ENCODE peak calls at places on chromosomes 2 and 18, in nine cellular contexts. Z is stomach, V is dorsolateral prefrontal cortex, X is pancreas, J is cardiac muscle cell, K is esophagus squamous epithelium, B is brain microvascular endothelial cell, E is ascending aorta, M is body of pancreas. C is an unnamed sample.

GRCh38 chr2:36389081-36389480 is 33.5 kb downstream of the CRIM1 start:
- DNase-seq in J (peak), K (no peak), M (no peak), B (peak), Z (no peak), V (no peak), E (no peak), X (no peak), C (peak)

GRCh38 chr2:218479595-218479994 is 60.7 kb downstream of the VIL1 start:
- DNase-seq in B (no peak), E (no peak), J (no peak), Z (no peak), X (no peak), V (no peak), K (no peak), M (no peak), C (no peak)

GRCh38 chr2:38164881-38165280 is 88.9 kb upstream of the CYP1B1 start:
- DNase-seq in X (no peak), M (no peak), B (no peak), Z (no peak), J (no peak), K (no peak), E (no peak), V (no peak), C (no peak)

GRCh38 chr2:219010162-219010756 is 17.0 kb upstream of the CRYBA2 start:
- DNase-seq in M (peak), V (no peak), B (no peak), K (no peak), J (peak), E (no peak), X (peak), Z (no peak), C (no peak)

GRCh38 chr2:221485500-221485870 is 86.6 kb downstream of the EPHA4 start:
- DNase-seq in M (no peak), E (no peak), J (no peak), X (no peak), V (no peak), Z (no peak), K (no peak), B (no peak), C (peak)

GRCh38 chr2:149561309-149561926 is 26.2 kb downstream of the MMADHC start:
- DNase-seq in Z (no peak), V (no peak), B (peak), E (no peak), X (no peak), J (peak), M (no peak), K (no peak), C (peak)

GRCh38 chr2:160353166-160353565 is 140.4 kb downstream of the RBMS1 start:
- DNase-seq in V (no peak), X (no peak), M (no peak), J (no peak), B (no peak), E (no peak), Z (no peak), K (no peak), C (no peak)

GRCh38 chr2:44772670-44773378 is 168.7 kb upstream of the SIX3 start:
- DNase-seq in E (no peak), M (no peak), B (no peak), K (no peak), X (no peak), Z (no peak), V (no peak), J (no peak), C (no peak)

GRCh38 chr2:60603533-60604190 is 50.2 kb upstream of the BCL11A start:
- DNase-seq in K (no peak), M (no peak), B (no peak), J (no peak), X (no peak), V (no peak), E (no peak), Z (no peak), C (no peak)

GRCh38 chr18:13558790-13559189 is 167.6 kb downstream of the FAM210A start:
- DNase-seq in M (no peak), X (no peak), Z (no peak), K (no peak), E (no peak), B (no peak), J (no peak), V (no peak), C (no peak)

GRCh38 chr2:71892896-71893295 is 254.8 kb downstream of the CYP26B1 start:
- DNase-seq in E (no peak), J (no peak), Z (no peak), X (no peak), M (no peak), K (no peak), V (no peak), B (no peak), C (no peak)

GRCh38 chr2:235048549-235048948 is 96.7 kb downstream of the SH3BP4 start:
- DNase-seq in X (peak), B (no peak), M (peak), V (no peak), K (no peak), Z (peak), J (no peak), E (no peak), C (no peak)

GRCh38 chr2:46835520-46835919 is 80.1 kb downstream of the MCFD2 start:
- DNase-seq in J (no peak), B (no peak), E (no peak), V (no peak), Z (no peak), M (no peak), K (no peak), X (no peak), C (no peak)

GRCh38 chr2:88190808-88191721 is 20.9 kb downstream of the THNSL2 start:
- DNase-seq in M (peak), V (no peak), E (no peak), J (peak), K (no peak), X (no peak), Z (no peak), B (no peak), C (peak)

GRCh38 chr2:159046966-159047365 is 78.5 kb downstream of the TANC1 start:
- DNase-seq in X (no peak), Z (no peak), M (no peak), B (peak), K (no peak), V (no peak), J (no peak), E (no peak), C (peak)

GRCh38 chr2:124836415-124836814 is 811.3 kb downstream of the CNTNAP5 start:
- DNase-seq in Z (no peak), X (no peak), V (no peak), M (no peak), E (no peak), B (no peak), K (no peak), J (no peak), C (no peak)

GRCh38 chr2:42404666-42405065 is 43.6 kb upstream of the COX7A2L start:
- DNase-seq in B (no peak), V (no peak), X (no peak), M (no peak), Z (no peak), E (no peak), K (no peak), J (no peak), C (no peak)

GRCh38 chr2:109475531-109476210 is 138.1 kb downstream of the SEPTIN10 start:
- DNase-seq in M (no peak), B (no peak), J (no peak), V (no peak), Z (no peak), X (no peak), E (no peak), K (no peak), C (peak)

GRCh38 chr2:43484323-43484930 is 111.4 kb downstream of the THADA start:
- DNase-seq in K (no peak), B (peak), X (no peak), Z (no peak), M (no peak), E (no peak), J (peak), V (no peak), C (peak)

GRCh38 chr18:73688851-73689659 is 458.6 kb downstream of the FBXO15 start:
- DNase-seq in E (no peak), B (peak), K (no peak), V (no peak), M (no peak), J (peak), X (no peak), Z (no peak), C (peak)

GRCh38 chr18:59101830-59102414 is 37.8 kb upstream of the SEC11C start:
- DNase-seq in J (no peak), Z (no peak), V (no peak), X (no peak), M (no peak), B (no peak), K (no peak), E (no peak), C (no peak)

GRCh38 chr2:10706033-10706432 is 15.4 kb upstream of the ATP6V1C2 start:
- DNase-seq in X (no peak), E (no peak), J (no peak), V (no peak), M (no peak), B (no peak), Z (no peak), K (no peak), C (no peak)

GRCh38 chr2:101089942-101090799 is 61.0 kb downstream of the TBC1D8 start:
- DNase-seq in X (no peak), Z (no peak), B (no peak), E (no peak), V (no peak), K (no peak), M (no peak), J (no peak), C (no peak)

GRCh38 chr18:39620551-39621168 is 2055.1 kb upstream of the CELF4 start:
- DNase-seq in K (no peak), V (no peak), J (no peak), Z (no peak), E (no peak), B (no peak), M (no peak), X (no peak), C (no peak)

GRCh38 chr2:134727385-134727784 is 8.6 kb upstream of the TMEM163 start:
- DNase-seq in Z (no peak), J (no peak), B (peak), M (peak), E (no peak), V (no peak), K (no peak), X (no peak), C (no peak)

GRCh38 chr2:20578895-20579825 is 71.7 kb downstream of the HS1BP3 start:
- DNase-seq in B (peak), K (no peak), Z (peak), E (peak), X (no peak), J (peak), M (peak), V (peak), C (peak)

GRCh38 chr2:208595386-208596275 is 189.0 kb downstream of the PTH2R start:
- DNase-seq in X (no peak), Z (no peak), M (no peak), K (no peak), J (no peak), E (no peak), B (no peak), V (no peak), C (no peak)

GRCh38 chr2:178700922-178701342 is 106.3 kb downstream of the TTN start:
- DNase-seq in M (no peak), K (no peak), E (no peak), J (peak), Z (no peak), V (no peak), X (no peak), B (no peak), C (peak)

GRCh38 chr2:39523308-39524044 is 86.4 kb upstream of the MAP4K3 start:
- DNase-seq in B (peak), X (no peak), M (no peak), Z (no peak), J (no peak), E (no peak), V (no peak), K (no peak), C (peak)

GRCh38 chr2:172834881-172835280 is 99.2 kb downstream of the RAPGEF4 start:
- DNase-seq in Z (no peak), E (no peak), X (no peak), M (no peak), V (no peak), J (peak), B (no peak), K (no peak), C (no peak)

GRCh38 chr2:195356026-195356425 is 301.0 kb upstream of the SLC39A10 start:
- DNase-seq in Z (no peak), K (no peak), X (no peak), V (no peak), J (no peak), B (no peak), E (no peak), M (no peak), C (no peak)

GRCh38 chr2:3320910-3321605 is 56.6 kb downstream of the EIPR1 start:
- DNase-seq in X (no peak), E (no peak), B (no peak), K (no peak), J (no peak), Z (no peak), M (no peak), V (no peak), C (no peak)

GRCh38 chr2:211331736-211332135 is 775.3 kb downstream of the CPS1 start:
- DNase-seq in M (no peak), X (no peak), V (no peak), E (no peak), Z (no peak), J (no peak), K (no peak), B (no peak), C (no peak)

GRCh38 chr2:3728104-3729054 is 25.0 kb downstream of the DCDC2C start:
- DNase-seq in E (no peak), Z (no peak), V (no peak), M (no peak), J (peak), B (peak), K (no peak), X (no peak), C (peak)

GRCh38 chr2:47068966-47069627 is 86.0 kb downstream of the STPG4 start:
- DNase-seq in E (no peak), V (no peak), B (no peak), Z (no peak), X (peak), M (no peak), K (no peak), J (no peak), C (no peak)

GRCh38 chr2:85668009-85668856 is at the start of gene SFTPB:
- DNase-seq in E (no peak), K (no peak), Z (no peak), B (no peak), J (no peak), X (no peak), M (no peak), V (no peak), C (peak)

GRCh38 chr18:12989397-12990127 is 1.6 kb upstream of the CEP192 start:
- DNase-seq in K (no peak), B (no peak), J (no peak), X (no peak), V (no peak), Z (no peak), E (no peak), M (no peak), C (no peak)

GRCh38 chr2:152710713-152711112 is 6.5 kb downstream of the PRPF40A start:
- DNase-seq in M (no peak), K (no peak), X (no peak), J (no peak), Z (no peak), B (no peak), V (no peak), E (no peak), C (peak)

GRCh38 chr2:31694444-31694843 is 113.7 kb upstream of the SRD5A2 start:
- DNase-seq in X (no peak), M (no peak), V (no peak), Z (no peak), E (no peak), J (no peak), K (no peak), B (no peak), C (no peak)

DNA sequence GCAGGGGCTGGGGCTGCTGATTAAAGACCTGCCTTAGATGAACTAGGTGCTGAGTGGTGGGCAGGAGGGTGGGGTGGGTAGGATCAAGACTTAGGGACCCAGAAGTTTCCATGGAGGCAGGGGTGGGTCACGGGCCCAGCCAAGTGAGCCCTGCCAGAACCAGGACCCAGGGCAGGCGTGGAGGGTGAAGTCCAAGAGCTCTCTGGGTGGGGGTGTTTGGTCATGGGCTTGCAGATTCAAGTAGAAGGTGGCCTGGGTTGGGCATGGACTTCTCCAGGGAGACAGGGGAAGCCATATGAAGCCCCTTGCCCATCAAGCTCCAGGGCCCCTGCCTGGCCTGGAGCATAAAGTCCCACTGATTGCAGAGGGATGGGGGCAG is 168.8 kb downstream of the SMAD7 start:
- DNase-seq in E (no peak), X (peak), J (no peak), Z (no peak), V (no peak), B (no peak), K (no peak), M (no peak), C (no peak)
- H3K4me3 ChIP-seq in E (peak), X (no peak), J (no peak), Z (no peak), V (peak), B (no peak), K (no peak), M (no peak), C (no peak)

GRCh38 chr18:57922885-57923284 is 119.8 kb upstream of the ATP8B1 start:
- DNase-seq in B (no peak), K (no peak), M (no peak), J (no peak), Z (no peak), X (no peak), V (no peak), E (no peak), C (no peak)

GRCh38 chr18:57923606-57924005 is 120.4 kb upstream of the NEDD4L start:
- DNase-seq in Z (no peak), X (no peak), B (no peak), E (no peak), M (no peak), J (no peak), V (no peak), K (no peak), C (no peak)

GRCh38 chr18:57918601-57919000 is 115.5 kb upstream of the ATP8B1 start:
- DNase-seq in V (no peak), X (no peak), B (no peak), M (no peak), E (no peak), Z (no peak), K (no peak), J (no peak), C (no peak)

GRCh38 chr18:57925706-57926105 is 118.3 kb upstream of the NEDD4L start:
- DNase-seq in Z (no peak), J (no peak), X (no peak), B (no peak), K (no peak), M (no peak), E (no peak), V (no peak), C (peak)

DNA sequence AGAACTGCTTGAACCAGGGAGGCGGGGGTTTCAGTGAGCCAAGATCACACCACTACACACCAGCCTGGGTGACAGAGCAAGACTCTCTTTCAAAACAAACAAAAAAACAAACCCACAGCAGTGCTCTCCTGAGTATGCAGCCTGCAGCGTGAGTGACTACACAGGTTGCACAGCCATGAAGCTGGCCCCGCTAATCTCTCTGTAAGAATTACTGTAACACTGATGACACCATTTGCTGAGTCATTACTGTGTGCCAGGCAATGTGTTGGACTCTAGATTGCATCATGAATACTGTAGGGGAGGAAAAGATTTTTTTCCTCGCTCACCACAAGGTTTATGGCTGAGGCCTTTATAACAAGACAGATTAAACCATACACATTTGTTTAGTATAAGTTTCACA is 118.6 kb upstream of the ATP8B1 start:
- DNase-seq in J (no peak), X (no peak), B (peak), Z (no peak), E (no peak), V (no peak), M (no peak), K (no peak), C (peak)
- TF ChIP-seq CTCF in J (no peak), X (no peak), B (no peak), Z (no peak), E (no peak), V (no peak), M (no peak), K (no peak), C (no peak)

DNA sequence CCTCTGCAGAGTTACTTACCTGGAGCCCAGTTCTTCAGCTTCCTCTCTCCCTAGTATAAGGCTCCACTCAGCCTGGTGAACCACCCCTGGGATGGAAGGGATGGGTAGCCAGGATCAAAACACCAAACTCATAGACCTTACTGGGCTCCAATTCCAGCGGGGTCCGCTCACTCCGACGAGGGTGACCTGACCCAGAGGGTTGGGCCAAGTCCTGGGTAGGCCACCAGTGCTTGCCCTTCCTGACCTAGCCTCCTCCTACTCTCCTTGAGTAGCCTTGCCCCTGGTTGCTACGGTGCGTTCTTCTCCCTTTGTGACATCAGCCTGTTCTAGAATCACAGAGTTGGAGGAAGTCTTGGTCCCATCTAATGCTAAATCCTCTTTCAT is 513 bp upstream of the STAT4 start:
- DNase-seq in K (no peak), M (no peak), Z (no peak), E (no peak), V (no peak), B (no peak), X (peak), J (no peak), C (no peak)
- H3K4me3 ChIP-seq in K (peak), M (no peak), Z (peak), E (peak), V (peak), B (no peak), X (peak), J (no peak), C (no peak)

DNA sequence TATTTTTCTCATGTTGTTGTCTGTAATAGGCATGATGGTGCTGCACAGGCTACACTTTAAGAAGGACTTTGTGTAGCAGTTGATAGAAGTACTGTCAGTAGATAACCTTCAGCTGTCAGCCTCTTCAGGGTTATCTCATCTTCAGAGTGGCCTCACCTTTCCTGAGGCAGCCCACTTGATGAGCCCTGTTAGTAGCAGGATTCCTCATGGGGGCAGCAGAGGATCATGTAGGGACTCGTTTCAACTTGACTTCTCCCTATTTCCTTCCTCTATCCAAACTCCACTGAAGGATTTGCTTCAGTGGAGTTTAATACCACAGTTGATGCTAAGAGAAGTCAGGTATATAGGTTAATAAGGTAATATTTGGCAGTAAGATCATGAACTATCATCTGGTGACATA is 530.3 kb upstream of the FSIP2 start:
- DNase-seq in Z (peak), E (no peak), M (peak), B (peak), V (no peak), K (no peak), J (peak), X (no peak), C (no peak)
- TF ChIP-seq CTCF in Z (no peak), E (no peak), M (peak), B (peak), V (peak), K (no peak), J (no peak), X (peak), C (no peak)